ENCODE peak calls at places on chromosome 6, in eight cellular contexts. One of them, this sample, is unnamed.

GRCh38 chr6:130269969-130270635 is 47.4 kb upstream of the SAMD3 start:
- DNase-seq in cardiac muscle cell: no peak
- DNase-seq in left lung: no peak
- DNase-seq in body of pancreas: no peak
- DNase-seq in GM23338: no peak
- DNase-seq in colonic mucosa: no peak
- DNase-seq in BE2C: no peak
- DNase-seq in H1: no peak
- DNase-seq in this sample: no peak

GRCh38 chr6:7865811-7866210 is 44.8 kb downstream of the TXNDC5 start:
- DNase-seq in cardiac muscle cell: peak; percentile 44
- DNase-seq in left lung: no peak
- DNase-seq in body of pancreas: no peak
- DNase-seq in GM23338: no peak
- DNase-seq in colonic mucosa: no peak
- DNase-seq in BE2C: no peak
- DNase-seq in H1: no peak
- DNase-seq in this sample: no peak

GRCh38 chr6:139037490-139037889 is 8.9 kb downstream of the ABRACL start:
- DNase-seq in cardiac muscle cell: no peak
- DNase-seq in left lung: no peak
- DNase-seq in body of pancreas: no peak
- DNase-seq in GM23338: no peak
- DNase-seq in colonic mucosa: no peak
- DNase-seq in BE2C: no peak
- DNase-seq in H1: no peak
- DNase-seq in this sample: no peak

GRCh38 chr6:28543671-28544131 is 18.0 kb downstream of the GPX5 start:
- DNase-seq in cardiac muscle cell: peak; percentile 55
- DNase-seq in left lung: peak; percentile 72
- DNase-seq in body of pancreas: no peak
- DNase-seq in GM23338: peak; percentile 52
- DNase-seq in colonic mucosa: no peak
- DNase-seq in BE2C: no peak
- DNase-seq in H1: peak; percentile 69
- DNase-seq in this sample: no peak

GRCh38 chr6:72828904-72829303 is 207.0 kb downstream of the KCNQ5 start:
- DNase-seq in cardiac muscle cell: no peak
- DNase-seq in left lung: no peak
- DNase-seq in body of pancreas: no peak
- DNase-seq in GM23338: no peak
- DNase-seq in colonic mucosa: no peak
- DNase-seq in BE2C: no peak
- DNase-seq in H1: no peak
- DNase-seq in this sample: no peak

GRCh38 chr6:160042788-160043301 is 74.0 kb downstream of the IGF2R start:
- DNase-seq in cardiac muscle cell: no peak
- DNase-seq in left lung: no peak
- DNase-seq in body of pancreas: no peak
- DNase-seq in GM23338: no peak
- DNase-seq in colonic mucosa: no peak
- DNase-seq in BE2C: no peak
- DNase-seq in H1: no peak
- DNase-seq in this sample: no peak

GRCh38 chr6:167731216-167731615 is 95.5 kb upstream of the AFDN start:
- DNase-seq in cardiac muscle cell: no peak
- DNase-seq in left lung: no peak
- DNase-seq in body of pancreas: no peak
- DNase-seq in GM23338: no peak
- DNase-seq in colonic mucosa: no peak
- DNase-seq in BE2C: no peak
- DNase-seq in H1: no peak
- DNase-seq in this sample: no peak

GRCh38 chr6:152277826-152278247 is 359.3 kb downstream of the SYNE1 start:
- DNase-seq in cardiac muscle cell: peak; percentile 77
- DNase-seq in left lung: no peak
- DNase-seq in body of pancreas: peak; percentile 96
- DNase-seq in GM23338: peak; percentile 4
- DNase-seq in colonic mucosa: peak; percentile 36
- DNase-seq in BE2C: no peak
- DNase-seq in H1: no peak
- DNase-seq in this sample: no peak

GRCh38 chr6:11040134-11040533 is 4.0 kb downstream of the ELOVL2 start:
- DNase-seq in cardiac muscle cell: no peak
- DNase-seq in left lung: no peak
- DNase-seq in body of pancreas: no peak
- DNase-seq in GM23338: no peak
- DNase-seq in colonic mucosa: no peak
- DNase-seq in BE2C: no peak
- DNase-seq in H1: no peak
- DNase-seq in this sample: no peak

GRCh38 chr6:83853178-83853967 is at the start of gene RIPPLY2:
- DNase-seq in cardiac muscle cell: peak; percentile 64
- DNase-seq in left lung: peak; percentile 78
- DNase-seq in body of pancreas: peak; percentile 19
- DNase-seq in GM23338: peak; percentile 81
- DNase-seq in colonic mucosa: peak; percentile 22
- DNase-seq in BE2C: peak; percentile 84
- DNase-seq in H1: peak; percentile 79
- DNase-seq in this sample: peak; percentile 39

GRCh38 chr6:125869427-125869826 is 78.7 kb downstream of the NCOA7 start:
- DNase-seq in cardiac muscle cell: no peak
- DNase-seq in left lung: no peak
- DNase-seq in body of pancreas: peak; percentile 31
- DNase-seq in GM23338: no peak
- DNase-seq in colonic mucosa: no peak
- DNase-seq in BE2C: peak; percentile 56
- DNase-seq in H1: no peak
- DNase-seq in this sample: no peak
- H3K4me1 ChIP-seq in cardiac muscle cell: no peaks in the 10 kb centered on the region
- H3K4me1 ChIP-seq in left lung: peaks cover 3% of the 10 kb centered on the region
- H3K4me1 ChIP-seq in body of pancreas: peaks cover 33% of the 10 kb centered on the region
- H3K4me1 ChIP-seq in GM23338: peaks cover 16% of the 10 kb centered on the region
- H3K4me1 ChIP-seq in colonic mucosa: no peaks in the 10 kb centered on the region
- H3K4me1 ChIP-seq in BE2C: peaks cover 48% of the 10 kb centered on the region
- H3K4me1 ChIP-seq in H1: peaks cover 1% of the 10 kb centered on the region
- H3K4me1 ChIP-seq in this sample: peaks cover 15% of the 10 kb centered on the region

DNA sequence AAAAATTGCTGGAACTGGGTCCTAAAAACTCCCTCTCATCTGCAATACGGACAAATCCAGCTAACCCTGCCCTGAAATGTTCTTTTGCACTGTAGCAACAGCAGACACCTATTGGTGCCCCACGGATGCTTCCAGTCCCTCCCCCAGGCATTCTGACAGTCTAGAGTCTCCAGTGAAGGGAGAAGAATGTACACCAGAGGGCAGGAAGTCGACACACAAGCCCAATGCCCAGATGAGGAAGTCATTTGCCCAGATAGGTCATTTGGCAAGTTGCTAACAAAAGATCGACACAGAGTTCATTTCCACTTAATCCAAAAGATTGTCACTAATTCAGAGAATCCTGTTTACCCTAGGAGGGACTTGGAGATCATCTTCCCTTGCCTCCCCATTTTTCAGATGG is 293.0 kb upstream of the PRDM1 start:
- DNase-seq in cardiac muscle cell: no peak
- DNase-seq in left lung: no peak
- DNase-seq in body of pancreas: no peak
- DNase-seq in GM23338: no peak
- DNase-seq in colonic mucosa: peak; percentile 24
- DNase-seq in BE2C: no peak
- DNase-seq in H1: no peak
- DNase-seq in this sample: no peak
- TF ChIP-seq CTCF in cardiac muscle cell: no peak
- TF ChIP-seq CTCF in left lung: no peak
- TF ChIP-seq CTCF in body of pancreas: no peak
- TF ChIP-seq CTCF in GM23338: peak; percentile 28
- TF ChIP-seq CTCF in colonic mucosa: peak; percentile 12
- TF ChIP-seq CTCF in BE2C: no peak
- TF ChIP-seq CTCF in H1: no peak
- TF ChIP-seq CTCF in this sample: peak; percentile 25

GRCh38 chr6:146545608-146546007 is 2.0 kb downstream of the RAB32 start:
- DNase-seq in cardiac muscle cell: no peak
- DNase-seq in left lung: no peak
- DNase-seq in body of pancreas: no peak
- DNase-seq in GM23338: no peak
- DNase-seq in colonic mucosa: peak; percentile 22
- DNase-seq in BE2C: no peak
- DNase-seq in H1: no peak
- DNase-seq in this sample: no peak

GRCh38 chr6:146543940-146544661 is 468 bp downstream of the RAB32 start:
- DNase-seq in cardiac muscle cell: peak; percentile 29
- DNase-seq in left lung: peak; percentile 88
- DNase-seq in body of pancreas: peak; percentile 62
- DNase-seq in GM23338: peak; percentile 60
- DNase-seq in colonic mucosa: peak; percentile 60
- DNase-seq in BE2C: peak; percentile 6
- DNase-seq in H1: peak; percentile 65
- DNase-seq in this sample: peak; percentile 71

GRCh38 chr6:146543211-146543939 is at the start of gene RAB32:
- DNase-seq in cardiac muscle cell: peak; percentile 95
- DNase-seq in left lung: peak; percentile 100
- DNase-seq in body of pancreas: peak; percentile 92
- DNase-seq in GM23338: peak; percentile 92
- DNase-seq in colonic mucosa: peak; percentile 94
- DNase-seq in BE2C: peak; percentile 60
- DNase-seq in H1: peak; percentile 85
- DNase-seq in this sample: peak; percentile 98

GRCh38 chr6:146544783-146545182 is 1.1 kb downstream of the RAB32 start:
- DNase-seq in cardiac muscle cell: no peak
- DNase-seq in left lung: no peak
- DNase-seq in body of pancreas: no peak
- DNase-seq in GM23338: no peak
- DNase-seq in colonic mucosa: peak; percentile 21
- DNase-seq in BE2C: no peak
- DNase-seq in H1: no peak
- DNase-seq in this sample: no peak

GRCh38 chr6:146542881-146543210 is 787 bp upstream of the RAB32 start:
- DNase-seq in cardiac muscle cell: no peak
- DNase-seq in left lung: no peak
- DNase-seq in body of pancreas: no peak
- DNase-seq in GM23338: no peak
- DNase-seq in colonic mucosa: no peak
- DNase-seq in BE2C: no peak
- DNase-seq in H1: no peak
- DNase-seq in this sample: no peak
- H3K4me3 ChIP-seq in cardiac muscle cell: peak overlapping the region; percentile 43
- H3K4me3 ChIP-seq in left lung: peak overlapping the region; percentile 85
- H3K4me3 ChIP-seq in body of pancreas: peak overlapping the region; percentile 15
- H3K4me3 ChIP-seq in GM23338: peak overlapping the region; percentile 70
- H3K4me3 ChIP-seq in colonic mucosa: peak overlapping the region; percentile 64
- H3K4me3 ChIP-seq in BE2C: no peak overlapping the region
- H3K4me3 ChIP-seq in H1: peak overlapping the region; percentile 67
- H3K4me3 ChIP-seq in this sample: peak overlapping the region; percentile 85

GRCh38 chr6:24900917-24901697 is 34.7 kb downstream of the RIPOR2 start:
- DNase-seq in cardiac muscle cell: no peak
- DNase-seq in left lung: no peak
- DNase-seq in body of pancreas: no peak
- DNase-seq in GM23338: no peak
- DNase-seq in colonic mucosa: no peak
- DNase-seq in BE2C: no peak
- DNase-seq in H1: no peak
- DNase-seq in this sample: no peak

GRCh38 chr6:24899647-24900325 is 36.0 kb downstream of the RIPOR2 start:
- DNase-seq in cardiac muscle cell: no peak
- DNase-seq in left lung: no peak
- DNase-seq in body of pancreas: no peak
- DNase-seq in GM23338: no peak
- DNase-seq in colonic mucosa: no peak
- DNase-seq in BE2C: no peak
- DNase-seq in H1: no peak
- DNase-seq in this sample: no peak

GRCh38 chr6:24898607-24899133 is 37.1 kb downstream of the RIPOR2 start:
- DNase-seq in cardiac muscle cell: no peak
- DNase-seq in left lung: no peak
- DNase-seq in body of pancreas: no peak
- DNase-seq in GM23338: no peak
- DNase-seq in colonic mucosa: no peak
- DNase-seq in BE2C: no peak
- DNase-seq in H1: no peak
- DNase-seq in this sample: no peak

GRCh38 chr6:24893342-24893850 is 42.4 kb downstream of the RIPOR2 start:
- DNase-seq in cardiac muscle cell: no peak
- DNase-seq in left lung: no peak
- DNase-seq in body of pancreas: no peak
- DNase-seq in GM23338: no peak
- DNase-seq in colonic mucosa: no peak
- DNase-seq in BE2C: no peak
- DNase-seq in H1: no peak
- DNase-seq in this sample: no peak

DNA sequence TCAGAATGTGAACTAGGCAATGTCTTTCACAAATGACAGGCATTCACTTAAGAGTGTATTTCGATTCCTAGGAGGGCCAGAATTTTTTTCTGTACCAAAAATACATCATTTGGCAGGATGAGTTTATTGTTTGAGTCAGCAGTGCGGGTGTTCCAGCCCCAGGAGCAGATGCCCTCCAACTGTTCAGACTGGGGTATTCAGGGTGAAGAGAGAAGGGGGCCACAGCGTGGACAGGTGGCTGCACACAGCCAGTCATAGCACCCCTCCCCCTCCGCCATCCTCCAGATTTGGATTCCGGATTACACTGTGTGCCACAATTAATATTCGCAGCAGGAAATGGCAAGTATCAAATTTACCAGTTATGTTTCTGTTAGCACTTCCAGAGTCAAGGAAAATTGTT is 38.6 kb downstream of the RIPOR2 start:
- DNase-seq in cardiac muscle cell: no peak
- DNase-seq in left lung: no peak
- DNase-seq in body of pancreas: no peak
- DNase-seq in GM23338: no peak
- DNase-seq in colonic mucosa: no peak
- DNase-seq in BE2C: no peak
- DNase-seq in H1: no peak
- DNase-seq in this sample: no peak
- H3K4me1 ChIP-seq in cardiac muscle cell: no peaks in the 10 kb centered on the region
- H3K4me1 ChIP-seq in left lung: no peaks in the 10 kb centered on the region
- H3K4me1 ChIP-seq in body of pancreas: no peaks in the 10 kb centered on the region
- H3K4me1 ChIP-seq in GM23338: peaks cover 17% of the 10 kb centered on the region
- H3K4me1 ChIP-seq in colonic mucosa: no peaks in the 10 kb centered on the region
- H3K4me1 ChIP-seq in BE2C: no peaks in the 10 kb centered on the region
- H3K4me1 ChIP-seq in H1: peaks cover 4% of the 10 kb centered on the region
- H3K4me1 ChIP-seq in this sample: no peaks in the 10 kb centered on the region

This sample was measured in lower lobe of right lung.